ENCODE peak calls at places on chromosomes 16 and 17, in nine cellular contexts. O is neural progenitor cell, Z is HL-60, B is heart left ventricle, W is RWPE1, A is cardiac muscle cell, L is mammary epithelial cell, K is right cardiac atrium, I is PC-9. P is an unnamed sample.

GRCh38 chr16:68005786-68006286 is 6.6 kb upstream of the DPEP2 start:
- DNase-seq in A (no peak), O (no peak), W (peak; percentile 33), I (peak; percentile 56), Z (peak; percentile 96), L (peak; percentile 69), B (peak; percentile 33), K (peak; percentile 66), P (no peak)

GRCh38 chr16:48212033-48212432 is 32.1 kb upstream of the LONP2 start:
- DNase-seq in A (no peak), O (no peak), W (no peak), B (no peak), Z (no peak), I (no peak), K (no peak), L (peak; percentile 14), P (no peak)

GRCh38 chr16:31876955-31877828 is 3.6 kb downstream of the ZNF267 start:
- DNase-seq in L (peak; percentile 98), A (no peak), Z (no peak), O (no peak), W (peak; percentile 77), B (no peak), I (no peak), K (no peak), P (no peak)

GRCh38 chr17:44558349-44559287 is 1.3 kb downstream of the FZD2 start:
- DNase-seq in K (no peak), O (peak; percentile 47), Z (no peak), A (peak; percentile 40), I (no peak), L (no peak), W (no peak), B (no peak), P (no peak)

GRCh38 chr16:53611151-53611802 is 92.4 kb downstream of the RPGRIP1L start:
- DNase-seq in B (no peak), L (no peak), I (no peak), A (peak; percentile 12), Z (no peak), K (no peak), O (no peak), W (no peak), P (no peak)

GRCh38 chr16:56742030-56742984 is 12.4 kb downstream of the NUP93 start:
- DNase-seq in B (no peak), K (no peak), Z (peak; percentile 58), W (peak; percentile 68), O (no peak), L (peak; percentile 79), A (no peak), I (no peak), P (no peak)

GRCh38 chr17:57255776-57256681 is at the start of gene MSI2:
- DNase-seq in W (peak; percentile 86), I (peak; percentile 39), Z (peak; percentile 79), K (peak; percentile 98), L (peak; percentile 76), B (peak; percentile 94), A (peak; percentile 92), O (peak; percentile 92), P (peak; percentile 88)

GRCh38 chr17:51456942-51457341 is 196.6 kb downstream of the UTP18 start:
- DNase-seq in K (no peak), A (no peak), L (no peak), B (no peak), O (no peak), I (no peak), W (no peak), Z (no peak), P (no peak)

GRCh38 chr17:66405836-66406679 is 103.6 kb downstream of the PRKCA start:
- DNase-seq in K (no peak), O (no peak), L (no peak), B (no peak), W (no peak), A (no peak), I (no peak), Z (peak; percentile 16), P (no peak)

GRCh38 chr17:7922499-7923289 is 6.6 kb upstream of the RNF227 start:
- DNase-seq in W (peak; percentile 56), I (no peak), A (peak; percentile 84), B (peak; percentile 89), L (no peak), K (peak; percentile 96), Z (no peak), O (peak; percentile 90), P (peak; percentile 59)

GRCh38 chr16:56606688-56607618 is 1.4 kb upstream of the MT2A start:
- DNase-seq in L (peak; percentile 99), A (no peak), O (no peak), W (peak; percentile 94), Z (no peak), B (peak; percentile 75), K (peak; percentile 75), I (peak; percentile 70), P (no peak)

GRCh38 chr17:42665581-42666001 is 6.5 kb downstream of the TUBG2 start:
- DNase-seq in A (no peak), Z (no peak), B (no peak), L (no peak), I (no peak), W (no peak), K (peak; percentile 64), O (no peak), P (no peak)

GRCh38 chr17:8408371-8408770 is 10.7 kb upstream of the RNF222 start:
- DNase-seq in K (no peak), Z (no peak), O (peak; percentile 9), B (no peak), L (peak; percentile 86), W (peak; percentile 68), I (peak; percentile 89), A (no peak), P (no peak)

GRCh38 chr17:78318407-78318806 is 41.5 kb downstream of the SOCS3 start:
- DNase-seq in I (no peak), L (no peak), O (no peak), K (peak; percentile 19), Z (no peak), B (no peak), W (no peak), A (no peak), P (no peak)

GRCh38 chr16:10561001-10561400 is 19.4 kb downstream of the EMP2 start:
- DNase-seq in A (no peak), O (no peak), L (no peak), K (no peak), I (no peak), W (no peak), B (no peak), Z (no peak), P (no peak)

GRCh38 chr16:10562361-10562899 is 18.0 kb downstream of the EMP2 start:
- DNase-seq in B (no peak), W (no peak), Z (no peak), A (no peak), L (no peak), O (no peak), I (no peak), K (peak; percentile 10), P (no peak)

GRCh38 chr16:10558746-10559641 is 21.4 kb downstream of the EMP2 start:
- DNase-seq in L (peak; percentile 9), Z (no peak), A (no peak), K (peak; percentile 93), W (no peak), I (peak; percentile 95), B (peak; percentile 73), O (no peak), P (no peak)

GRCh38 chr16:10558305-10558704 is 22.1 kb downstream of the EMP2 start:
- DNase-seq in Z (no peak), B (no peak), A (no peak), L (no peak), W (no peak), O (no peak), K (peak; percentile 30), I (no peak), P (no peak)

DNA sequence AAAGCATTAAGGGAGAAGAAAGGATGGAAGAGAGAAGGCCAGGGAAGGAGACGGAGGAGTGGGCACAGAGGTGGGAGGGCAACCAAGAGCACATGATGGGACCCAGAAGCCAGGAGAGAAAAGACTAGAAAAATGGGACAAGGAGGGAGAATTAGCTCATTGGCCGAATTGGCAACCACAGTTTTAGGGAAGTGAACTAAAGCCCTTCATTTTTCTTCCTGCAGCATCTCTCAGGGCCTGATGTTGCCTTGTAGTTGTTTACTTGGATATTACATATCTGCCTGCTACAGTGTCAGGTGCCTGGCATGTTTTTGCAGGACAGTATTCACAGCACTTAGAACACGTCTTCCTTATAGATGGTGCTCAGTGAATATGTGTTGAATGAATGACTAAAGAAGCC is 19.0 kb downstream of the EMP2 start:
- DNase-seq in I (no peak), O (no peak), Z (no peak), B (no peak), A (no peak), L (no peak), K (no peak), W (no peak), P (no peak)
- H3K27ac ChIP-seq in I (no peak overlapping the region), O (no peak overlapping the region), Z (no peak overlapping the region), B (peak overlapping the region; percentile 96), A (no peak overlapping the region), L (no peak overlapping the region), K (no peak overlapping the region), W (no peak overlapping the region), P (no peak overlapping the region)

GRCh38 chr16:27491894-27492587 is 57.7 kb downstream of the GTF3C1 start:
- DNase-seq in K (peak; percentile 48), I (no peak), O (no peak), Z (no peak), B (no peak), W (no peak), A (no peak), L (no peak), P (no peak)
- H3K27ac ChIP-seq in K (peak overlapping the region; percentile 46), I (no peak overlapping the region), O (no peak overlapping the region), Z (no peak overlapping the region), B (peak overlapping the region; percentile 61), W (no peak overlapping the region), A (no peak overlapping the region), L (no peak overlapping the region), P (no peak overlapping the region)

GRCh38 chr17:79991140-79991923 is 44.3 kb downstream of the TBC1D16 start:
- DNase-seq in A (peak; percentile 86), L (peak; percentile 46), Z (peak; percentile 78), O (peak; percentile 91), W (peak; percentile 91), I (peak; percentile 81), K (peak; percentile 93), B (peak; percentile 82), P (peak; percentile 42)
- H3K27ac ChIP-seq in A (no peak overlapping the region), L (no peak overlapping the region), Z (no peak overlapping the region), O (no peak overlapping the region), W (peak overlapping the region; percentile 86), I (no peak overlapping the region), K (no peak overlapping the region), B (peak overlapping the region; percentile 81), P (no peak overlapping the region)

DNA sequence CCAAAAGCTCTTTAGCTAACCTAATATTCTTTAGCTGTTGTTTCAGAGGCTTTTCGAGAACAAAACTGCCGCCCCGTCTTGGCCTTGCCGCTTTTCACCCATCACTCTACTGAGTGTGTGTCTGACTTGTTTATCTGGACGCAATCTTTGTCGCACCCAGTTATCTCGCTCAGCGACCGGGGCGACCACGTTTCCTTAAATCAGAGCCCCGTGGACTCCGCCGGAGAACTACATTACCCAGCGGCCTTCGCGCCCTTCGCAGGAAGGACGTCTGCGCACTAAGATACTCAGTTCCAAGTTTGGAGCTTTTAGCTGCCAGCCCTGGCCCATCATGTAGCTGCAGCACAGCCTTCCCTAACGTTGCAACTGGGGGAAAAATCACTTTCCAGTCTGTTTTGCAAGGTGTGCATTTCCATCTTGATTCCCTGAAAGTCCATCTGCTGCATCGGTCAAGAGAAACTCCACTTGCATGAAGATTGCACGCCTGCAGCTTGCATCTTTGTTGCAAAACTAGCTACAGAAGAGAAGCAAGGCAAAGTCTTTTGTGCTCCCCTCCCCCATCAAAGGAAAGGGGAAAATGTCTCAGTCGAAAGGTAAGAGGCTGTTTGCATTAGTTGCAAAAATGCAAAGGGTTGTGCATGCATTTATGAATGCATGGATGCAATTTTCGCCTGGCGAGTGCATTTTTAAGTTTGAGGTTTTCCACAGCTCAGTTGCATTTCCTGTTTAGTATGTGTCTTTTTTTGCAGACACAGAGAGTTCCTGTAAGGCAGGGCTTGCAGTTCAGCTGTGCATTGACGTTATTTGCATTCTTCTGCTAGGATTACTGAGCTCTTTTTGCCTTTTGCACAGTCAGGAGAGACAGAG is at the start of gene MAP2K6:
- DNase-seq in A (peak; percentile 84), L (peak; percentile 51), K (peak; percentile 91), Z (peak; percentile 79), I (peak; percentile 42), W (peak; percentile 54), B (peak; percentile 79), O (peak; percentile 91), P (peak; percentile 73)
- H3K27ac ChIP-seq in A (peak within 1 kb of the TSS; percentile 85), L (no peak within 1 kb of the TSS), K (no peak within 1 kb of the TSS), Z (peak within 1 kb of the TSS; percentile 4), I (no peak within 1 kb of the TSS), W (peak within 1 kb of the TSS; percentile 63), B (peak within 1 kb of the TSS; percentile 12), O (peak within 1 kb of the TSS; percentile 6), P (peak within 1 kb of the TSS; percentile 13)